ENCODE peak calls at places on chromosomes 7 and 10, in seven cellular contexts. L, B, E, F, K, O and U are unnamed samples.

GRCh38 chr7:116315803-116316202 is 105.5 kb downstream of the TES start:
- DNase-seq in E (no peak), F (no peak), B (no peak), K (no peak), O (no peak), L (no peak), U (no peak)

GRCh38 chr7:132475037-132475668 is 101.1 kb downstream of the PLXNA4 start:
- DNase-seq in E (no peak), F (no peak), O (no peak), B (no peak), K (no peak), L (no peak), U (no peak)

GRCh38 chr10:29105516-29106215 is 183.2 kb upstream of the LYZL1 start:
- DNase-seq in K (no peak), L (peak), O (no peak), E (no peak), B (peak), F (no peak), U (no peak)

GRCh38 chr7:38934536-38934935 is 25.5 kb upstream of the VPS41 start:
- DNase-seq in K (no peak), L (no peak), E (no peak), O (no peak), F (no peak), B (no peak), U (no peak)

GRCh38 chr7:128406986-128407589 is 2.7 kb downstream of the IMPDH1 start:
- DNase-seq in L (no peak), K (no peak), B (no peak), F (no peak), E (no peak), O (no peak), U (no peak)

GRCh38 chr10:103759100-103759781 is 96.1 kb downstream of the SH3PXD2A start:
- DNase-seq in K (peak), F (no peak), E (peak), O (no peak), L (peak), B (no peak), U (no peak)

GRCh38 chr10:100625821-100626220 is 90.1 kb downstream of the HIF1AN start:
- DNase-seq in E (no peak), O (no peak), F (no peak), B (no peak), L (no peak), K (no peak), U (no peak)

GRCh38 chr7:27709137-27710075 is 30.6 kb upstream of the TAX1BP1 start:
- DNase-seq in F (no peak), K (no peak), B (peak), O (no peak), L (peak), E (no peak), U (no peak)

GRCh38 chr7:41930538-41931262 is 227.8 kb upstream of the INHBA start:
- DNase-seq in F (no peak), O (no peak), E (no peak), K (no peak), B (no peak), L (peak), U (no peak)

GRCh38 chr10:45000138-45000763 is 472 bp upstream of the ZNF22 start:
- DNase-seq in B (no peak), K (no peak), O (peak), L (no peak), F (no peak), E (no peak), U (no peak)

GRCh38 chr10:52883996-52884871 is 111.7 kb upstream of the MBL2 start:
- DNase-seq in O (no peak), F (no peak), K (no peak), B (peak), E (peak), L (peak), U (peak)

GRCh38 chr10:15258255-15258654 is 89.8 kb upstream of the NMT2 start:
- DNase-seq in E (no peak), O (no peak), L (no peak), F (no peak), K (no peak), B (no peak), U (no peak)